ENCODE peak calls at places on chromosomes 16 and 17, in five cellular contexts. A is fibroblast of villous mesenchyme; I is PC-9; T is B cell; R is stimulated activated naive CD4-positive, alpha-beta T cell. X is an unnamed sample.

GRCh38 chr17:73492802-73493139 is 151.5 kb downstream of the SDK2 start:
- DNase-seq in A (no peak), I (no peak), T (no peak), R (no peak), X (no peak)

GRCh38 chr16:14334366-14335105 is 263.4 kb downstream of the MRTFB start:
- DNase-seq in A (peak), I (no peak), T (no peak), R (no peak), X (no peak)

GRCh38 chr17:18261146-18261515 is 669 bp downstream of the MIEF2 start:
- DNase-seq in A (peak), I (peak), T (peak), R (no peak), X (peak)

GRCh38 chr17:78387982-78388941 is 9.8 kb downstream of the PGS1 start:
- DNase-seq in A (peak), I (no peak), T (peak), R (no peak), X (no peak)

GRCh38 chr16:75288596-75289120 is 37.2 kb upstream of the BCAR1 start:
- DNase-seq in A (no peak), I (no peak), T (no peak), R (peak), X (peak)

GRCh38 chr17:34252138-34252889 is 2.8 kb upstream of the CCL2 start:
- DNase-seq in A (peak), I (no peak), T (no peak), R (no peak), X (no peak)

GRCh38 chr17:32636593-32637218 is 149.9 kb downstream of the CDK5R1 start:
- DNase-seq in A (no peak), I (no peak), T (no peak), R (no peak), X (no peak)

GRCh38 chr17:28728364-28729200 is at the start of gene NEK8:
- DNase-seq in A (peak), I (peak), T (peak), R (peak), X (peak)

GRCh38 chr17:48575066-48575582 is 3.0 kb downstream of the HOXB4 start:
- DNase-seq in A (no peak), I (no peak), T (no peak), R (no peak), X (no peak)

GRCh38 chr16:79278506-79278905 is 322.0 kb downstream of the MAF start:
- DNase-seq in A (no peak), I (no peak), T (no peak), R (no peak), X (peak)

GRCh38 chr17:61799812-61800484 is 63.4 kb downstream of the BRIP1 start:
- DNase-seq in A (no peak), I (no peak), T (no peak), R (no peak), X (no peak)

X was measured in effector CD4-positive, alpha-beta T cell.